ENCODE peak calls at places on chromosomes 3 and 15, in ten cellular contexts. Q is fibroblast of the aortic adventitia, E is omental fat pad, J is AG04450, G is BJ, B is endothelial cell, L is cardiac muscle cell, W is IMR-90, C is RWPE1, U is psoas muscle. P is an unnamed sample.

GRCh38 chr3:131561511-131561910 is 58.7 kb upstream of the MRPL3 start:
- DNase-seq in G (no peak), L (peak), W (no peak), B (no peak), Q (peak), U (no peak), C (no peak), J (no peak), E (no peak), P (no peak)

GRCh38 chr15:36766449-36766848 is 187.0 kb downstream of the CDIN1 start:
- DNase-seq in U (no peak), W (no peak), J (no peak), E (no peak), B (no peak), C (peak), L (no peak), G (no peak), Q (no peak), P (no peak)

GRCh38 chr3:9402410-9403228 is 5.2 kb downstream of the SETD5 start:
- DNase-seq in E (no peak), G (no peak), Q (no peak), B (peak), U (no peak), C (no peak), W (peak), L (peak), J (no peak), P (no peak)

GRCh38 chr3:186207515-186207914 is 98.6 kb upstream of the ETV5 start:
- DNase-seq in B (no peak), J (no peak), G (no peak), L (no peak), Q (no peak), W (no peak), E (no peak), C (no peak), U (no peak), P (no peak)

GRCh38 chr3:184808021-184808420 is 3.9 kb upstream of the VPS8 start:
- DNase-seq in W (no peak), L (peak), G (no peak), J (no peak), B (no peak), C (no peak), E (no peak), U (no peak), Q (no peak), P (no peak)

GRCh38 chr3:138809506-138810266 is 25.0 kb downstream of the PIK3CB start:
- DNase-seq in Q (no peak), B (no peak), C (no peak), E (no peak), U (no peak), L (no peak), G (no peak), W (no peak), J (no peak), P (no peak)

GRCh38 chr15:74963213-74963612 is 6.6 kb upstream of the RPP25 start:
- DNase-seq in Q (no peak), E (no peak), W (no peak), C (no peak), G (no peak), B (no peak), L (no peak), J (no peak), U (no peak), P (no peak)

GRCh38 chr15:51737538-51738305 is at the start of gene LYSMD2:
- DNase-seq in L (peak), Q (no peak), G (no peak), U (peak), B (peak), E (no peak), C (peak), J (no peak), W (peak), P (no peak)

GRCh38 chr3:66021731-66022131 is 17.0 kb downstream of the MAGI1 start:
- DNase-seq in C (peak), L (no peak), B (no peak), E (no peak), U (no peak), G (no peak), J (no peak), Q (peak), W (no peak), P (no peak)

GRCh38 chr3:133509482-133509881 is 64.0 kb upstream of the CDV3 start:
- DNase-seq in Q (no peak), G (no peak), E (no peak), L (peak), J (no peak), U (no peak), W (peak), C (no peak), B (no peak), P (no peak)

GRCh38 chr15:80811781-80812180 is 32.6 kb downstream of the CEMIP start:
- DNase-seq in U (no peak), L (no peak), J (no peak), B (no peak), G (no peak), E (no peak), C (no peak), Q (no peak), W (no peak), P (no peak)

GRCh38 chr15:68794869-68795268 is 25.8 kb downstream of the ANP32A start:
- DNase-seq in L (no peak), E (no peak), W (no peak), U (no peak), B (no peak), G (no peak), J (no peak), C (no peak), Q (no peak), P (no peak)

GRCh38 chr3:40691598-40691905 is 166.8 kb downstream of the ZNF621 start:
- DNase-seq in C (no peak), J (no peak), L (peak), Q (peak), B (no peak), E (no peak), U (no peak), G (no peak), W (no peak), P (no peak)

GRCh38 chr15:57100136-57100539 is 181.7 kb downstream of the TCF12 start:
- DNase-seq in Q (no peak), L (no peak), W (no peak), U (no peak), J (no peak), E (no peak), G (no peak), C (no peak), B (no peak), P (no peak)

GRCh38 chr3:140753865-140754754 is 76.2 kb downstream of the TRIM42 start:
- DNase-seq in E (no peak), L (no peak), C (no peak), J (no peak), U (no peak), Q (no peak), W (no peak), G (no peak), B (no peak), P (no peak)

GRCh38 chr3:4981688-4982494 is 2.7 kb downstream of the BHLHE40 start:
- DNase-seq in B (peak), L (peak), G (no peak), E (no peak), U (no peak), Q (peak), W (peak), C (no peak), J (no peak), P (no peak)

GRCh38 chr3:98521897-98522537 is 685 bp downstream of the CLDND1 start:
- DNase-seq in C (peak), Q (peak), E (peak), G (no peak), L (peak), U (peak), W (peak), J (peak), B (peak), P (peak)

GRCh38 chr15:55170361-55170760 is 26.4 kb downstream of the RSL24D1 start:
- DNase-seq in B (no peak), J (no peak), W (no peak), Q (peak), G (no peak), U (no peak), E (no peak), C (no peak), L (no peak), P (no peak)

GRCh38 chr15:92452143-92452542 is 58.5 kb downstream of the ST8SIA2 start:
- DNase-seq in Q (no peak), B (no peak), L (no peak), W (no peak), J (no peak), U (no peak), E (no peak), C (no peak), G (no peak), P (no peak)

GRCh38 chr3:52227117-52227516 is 1.7 kb upstream of the TLR9 start:
- DNase-seq in G (no peak), C (no peak), U (no peak), W (no peak), B (no peak), J (no peak), Q (no peak), E (no peak), L (no peak), P (no peak)
- TF ChIP-seq CTCF in G (no peak), C (no peak), U (no peak), W (no peak), B (no peak), J (no peak), Q (no peak), E (no peak), L (no peak), P (no peak)

DNA sequence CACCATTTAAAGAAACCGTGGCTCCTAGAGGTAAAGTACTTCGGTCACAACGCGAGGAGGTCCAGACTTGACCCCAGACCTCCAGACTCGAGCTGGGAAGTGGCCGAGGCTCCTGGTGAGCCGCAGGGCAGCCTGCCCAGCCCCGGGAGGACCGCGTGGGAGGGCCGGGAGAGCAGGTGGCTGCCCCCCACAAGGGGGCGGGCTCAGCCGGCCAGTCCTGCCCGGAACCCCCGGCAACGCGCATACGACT is at the start of gene SLC27A2:
- DNase-seq in U (no peak), G (no peak), C (no peak), J (no peak), L (peak), Q (peak), B (no peak), E (no peak), W (peak), P (no peak)
- TF ChIP-seq CTCF in U (peak), G (peak), C (peak), J (peak), L (peak), Q (no peak), B (peak), E (no peak), W (no peak), P (peak)

GRCh38 chr3:207973-208372 is 11.4 kb downstream of the CHL1 start:
- DNase-seq in J (no peak), U (no peak), Q (no peak), L (no peak), G (no peak), W (no peak), C (no peak), E (no peak), B (no peak), P (no peak)
- TF ChIP-seq CTCF in J (no peak), U (no peak), Q (no peak), L (no peak), G (no peak), W (no peak), C (no peak), E (no peak), B (no peak), P (no peak)

GRCh38 chr3:67920311-67920710 is 265.9 kb upstream of the SUCLG2 start:
- DNase-seq in B (no peak), L (no peak), C (no peak), W (no peak), Q (no peak), J (no peak), U (no peak), E (no peak), G (no peak), P (no peak)

GRCh38 chr3:67920969-67921368 is 266.6 kb upstream of the SUCLG2 start:
- DNase-seq in Q (no peak), U (no peak), L (no peak), G (no peak), C (no peak), B (no peak), W (no peak), E (no peak), J (no peak), P (no peak)

DNA sequence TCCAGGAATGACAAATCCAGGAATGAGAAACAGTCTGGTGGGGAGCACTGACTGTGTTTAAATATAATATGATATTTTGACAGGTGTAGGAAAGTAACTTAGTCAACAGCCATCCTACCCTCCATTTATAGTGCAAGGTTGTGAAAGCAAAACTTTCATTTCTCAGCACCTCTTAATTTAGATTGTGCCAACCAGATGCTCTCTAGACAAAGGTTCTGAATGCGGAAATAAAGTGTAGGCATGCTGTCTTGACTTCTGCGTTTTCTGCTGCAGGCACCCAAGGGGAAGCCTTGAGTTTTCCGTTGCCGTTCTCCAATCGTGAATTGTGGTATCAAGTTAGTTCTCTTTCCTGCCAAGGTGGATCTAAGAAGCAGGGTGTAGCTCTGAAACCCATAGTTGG is 261.9 kb upstream of the SUCLG2 start:
- DNase-seq in J (no peak), G (no peak), C (no peak), Q (no peak), L (no peak), W (no peak), U (no peak), B (no peak), E (no peak), P (no peak)
- TF ChIP-seq CTCF in J (no peak), G (no peak), C (no peak), Q (no peak), L (no peak), W (no peak), U (no peak), B (no peak), E (no peak), P (no peak)

P was measured in AG09309.